ENCODE peak calls at places on chromosomes 5 and 9, in seven cellular contexts. M, K, I, Q, E, J and P are unnamed samples.

GRCh38 chr5:141878186-141878770 is at the start of gene PCDH1:
- DNase-seq in M (no peak), K (no peak), I (peak), Q (peak), E (peak), J (peak), P (no peak)

GRCh38 chr9:103530934-103531333 is 535.8 kb downstream of the CYLC2 start:
- DNase-seq in M (no peak), K (no peak), I (no peak), Q (no peak), E (no peak), J (no peak), P (no peak)

GRCh38 chr5:172179032-172179989 is 8.7 kb downstream of the STK10 start:
- DNase-seq in M (peak), K (no peak), I (no peak), Q (peak), E (no peak), J (no peak), P (no peak)

GRCh38 chr9:91727316-91727861 is 222.6 kb downstream of the ROR2 start:
- DNase-seq in M (no peak), K (no peak), I (peak), Q (peak), E (peak), J (peak), P (no peak)

GRCh38 chr5:84239509-84239908 is 145.2 kb downstream of the EDIL3 start:
- DNase-seq in M (no peak), K (no peak), I (no peak), Q (peak), E (no peak), J (no peak), P (no peak)

GRCh38 chr5:154708845-154709244 is 46.3 kb upstream of the LARP1 start:
- DNase-seq in M (no peak), K (no peak), I (no peak), Q (no peak), E (no peak), J (no peak), P (no peak)

GRCh38 chr9:88951143-88951542 is 40.1 kb upstream of the S1PR3 start:
- DNase-seq in M (no peak), K (no peak), I (no peak), Q (no peak), E (no peak), J (no peak), P (no peak)

GRCh38 chr5:140303987-140304386 is 1.1 kb upstream of the PFDN1 start:
- DNase-seq in M (no peak), K (no peak), I (no peak), Q (no peak), E (no peak), J (no peak), P (no peak)

GRCh38 chr5:130385619-130386018 is 481.4 kb downstream of the CHSY3 start:
- DNase-seq in M (no peak), K (no peak), I (no peak), Q (no peak), E (no peak), J (no peak), P (no peak)